ENCODE peak calls at places on chromosome 14, in ten cellular contexts. One of them, this sample, is unnamed.

GRCh38 chr14:50542941-50543418 is 10.6 kb upstream of the MAP4K5 start:
- DNase-seq in A549: peak
- DNase-seq in thoracic aorta: no peak
- DNase-seq in breast epithelium: no peak
- DNase-seq in upper lobe of right lung: no peak
- DNase-seq in CD8-positive, alpha-beta memory T cell: no peak
- DNase-seq in cardiac muscle cell: peak
- DNase-seq in hepatocyte: peak
- DNase-seq in A673: peak
- DNase-seq in mammary epithelial cell: peak
- DNase-seq in this sample: peak

GRCh38 chr14:79369359-79370332 is 841.7 kb downstream of the DIO2 start:
- DNase-seq in A549: peak
- DNase-seq in CD8-positive, alpha-beta memory T cell: no peak
- DNase-seq in breast epithelium: no peak
- DNase-seq in cardiac muscle cell: peak
- DNase-seq in thoracic aorta: no peak
- DNase-seq in A673: peak
- DNase-seq in upper lobe of right lung: no peak
- DNase-seq in hepatocyte: peak
- DNase-seq in mammary epithelial cell: peak
- DNase-seq in this sample: no peak

GRCh38 chr14:22314183-22314820 is 274.7 kb downstream of the DAD1 start:
- DNase-seq in hepatocyte: peak
- DNase-seq in thoracic aorta: no peak
- DNase-seq in mammary epithelial cell: peak
- DNase-seq in A549: peak
- DNase-seq in CD8-positive, alpha-beta memory T cell: no peak
- DNase-seq in breast epithelium: no peak
- DNase-seq in upper lobe of right lung: no peak
- DNase-seq in A673: peak
- DNase-seq in cardiac muscle cell: peak
- DNase-seq in this sample: peak

GRCh38 chr14:70714055-70714550 is 72.4 kb downstream of the TTC9 start:
- DNase-seq in upper lobe of right lung: no peak
- DNase-seq in A673: peak
- DNase-seq in hepatocyte: peak
- DNase-seq in breast epithelium: no peak
- DNase-seq in CD8-positive, alpha-beta memory T cell: peak
- DNase-seq in A549: peak
- DNase-seq in cardiac muscle cell: peak
- DNase-seq in thoracic aorta: no peak
- DNase-seq in mammary epithelial cell: peak
- DNase-seq in this sample: peak

GRCh38 chr14:52949711-52950409 is 990 bp downstream of the FERMT2 start:
- DNase-seq in CD8-positive, alpha-beta memory T cell: no peak
- DNase-seq in cardiac muscle cell: peak
- DNase-seq in breast epithelium: no peak
- DNase-seq in mammary epithelial cell: peak
- DNase-seq in A549: peak
- DNase-seq in hepatocyte: peak
- DNase-seq in A673: peak
- DNase-seq in upper lobe of right lung: no peak
- DNase-seq in thoracic aorta: no peak
- DNase-seq in this sample: no peak

GRCh38 chr14:75070383-75070782 is 942 bp downstream of the ZC2HC1C start:
- DNase-seq in upper lobe of right lung: no peak
- DNase-seq in CD8-positive, alpha-beta memory T cell: no peak
- DNase-seq in breast epithelium: peak
- DNase-seq in mammary epithelial cell: no peak
- DNase-seq in thoracic aorta: no peak
- DNase-seq in cardiac muscle cell: no peak
- DNase-seq in hepatocyte: no peak
- DNase-seq in A673: no peak
- DNase-seq in A549: no peak
- DNase-seq in this sample: no peak

GRCh38 chr14:33062881-33063280 is 124.2 kb downstream of the NPAS3 start:
- DNase-seq in hepatocyte: no peak
- DNase-seq in A673: peak
- DNase-seq in breast epithelium: no peak
- DNase-seq in upper lobe of right lung: no peak
- DNase-seq in CD8-positive, alpha-beta memory T cell: no peak
- DNase-seq in mammary epithelial cell: peak
- DNase-seq in thoracic aorta: no peak
- DNase-seq in cardiac muscle cell: peak
- DNase-seq in A549: no peak
- DNase-seq in this sample: no peak

GRCh38 chr14:23483216-23483854 is 13.8 kb downstream of the NGDN start:
- DNase-seq in cardiac muscle cell: peak
- DNase-seq in CD8-positive, alpha-beta memory T cell: no peak
- DNase-seq in A673: peak
- DNase-seq in mammary epithelial cell: no peak
- DNase-seq in thoracic aorta: no peak
- DNase-seq in breast epithelium: no peak
- DNase-seq in upper lobe of right lung: no peak
- DNase-seq in A549: peak
- DNase-seq in hepatocyte: peak
- DNase-seq in this sample: peak

DNA sequence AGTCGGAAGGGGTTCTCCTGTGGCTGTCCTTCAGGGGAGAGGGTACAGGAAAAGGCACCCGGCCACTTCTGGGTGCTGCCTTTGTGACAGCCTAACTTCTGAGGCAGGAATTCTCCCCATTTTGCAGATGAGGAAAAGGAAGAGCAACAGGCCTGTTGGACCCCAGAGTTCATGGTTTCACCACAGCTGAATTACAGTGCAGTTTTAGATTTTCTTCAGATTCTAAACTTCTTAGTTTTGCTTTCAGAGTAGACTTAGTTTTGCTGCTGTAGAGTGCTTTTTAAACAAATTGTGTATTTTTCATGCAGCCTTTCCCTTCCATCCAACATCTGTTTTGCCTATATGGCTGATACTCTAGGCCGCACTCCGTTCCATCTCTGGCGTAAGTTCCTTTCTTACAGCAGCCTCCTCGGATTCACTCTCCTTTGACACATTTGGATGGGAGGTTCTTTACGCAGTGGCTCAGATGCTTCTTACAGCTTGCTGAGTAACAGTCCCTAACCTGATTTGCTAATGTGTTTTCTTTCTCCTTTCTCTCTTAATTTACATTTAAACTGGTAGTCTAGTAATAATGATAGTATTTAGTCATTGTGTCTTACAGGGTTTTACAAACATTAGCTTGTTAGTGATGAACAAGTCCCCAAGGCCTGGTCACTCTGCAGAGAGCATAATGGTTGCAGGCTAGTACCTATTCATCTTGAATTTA is 7.8 kb downstream of the TRAF3 start:
- DNase-seq in A549: no peak
- DNase-seq in cardiac muscle cell: no peak
- DNase-seq in mammary epithelial cell: no peak
- DNase-seq in thoracic aorta: no peak
- DNase-seq in CD8-positive, alpha-beta memory T cell: no peak
- DNase-seq in breast epithelium: no peak
- DNase-seq in hepatocyte: no peak
- DNase-seq in A673: no peak
- DNase-seq in upper lobe of right lung: no peak
- DNase-seq in this sample: no peak
- H3K27ac ChIP-seq in A549: no peak
- H3K27ac ChIP-seq in cardiac muscle cell: no peak
- H3K27ac ChIP-seq in mammary epithelial cell: no peak
- H3K27ac ChIP-seq in thoracic aorta: no peak
- H3K27ac ChIP-seq in CD8-positive, alpha-beta memory T cell: no peak
- H3K27ac ChIP-seq in breast epithelium: no peak
- H3K27ac ChIP-seq in hepatocyte: no peak
- H3K27ac ChIP-seq in A673: peak
- H3K27ac ChIP-seq in upper lobe of right lung: no peak
- H3K27ac ChIP-seq in this sample: no peak

GRCh38 chr14:81402123-81402495 is 2.0 kb upstream of the STON2 start:
- DNase-seq in breast epithelium: no peak
- DNase-seq in hepatocyte: no peak
- DNase-seq in A549: no peak
- DNase-seq in mammary epithelial cell: peak
- DNase-seq in A673: no peak
- DNase-seq in thoracic aorta: no peak
- DNase-seq in cardiac muscle cell: peak
- DNase-seq in CD8-positive, alpha-beta memory T cell: no peak
- DNase-seq in upper lobe of right lung: no peak
- DNase-seq in this sample: no peak

GRCh38 chr14:81398196-81398891 is 1.8 kb downstream of the STON2 start:
- DNase-seq in CD8-positive, alpha-beta memory T cell: no peak
- DNase-seq in thoracic aorta: no peak
- DNase-seq in upper lobe of right lung: no peak
- DNase-seq in cardiac muscle cell: no peak
- DNase-seq in breast epithelium: no peak
- DNase-seq in mammary epithelial cell: peak
- DNase-seq in A549: no peak
- DNase-seq in hepatocyte: no peak
- DNase-seq in A673: no peak
- DNase-seq in this sample: no peak

GRCh38 chr14:81401420-81402122 is 1.4 kb upstream of the STON2 start:
- DNase-seq in breast epithelium: no peak
- DNase-seq in hepatocyte: no peak
- DNase-seq in A549: peak
- DNase-seq in cardiac muscle cell: peak
- DNase-seq in A673: no peak
- DNase-seq in mammary epithelial cell: peak
- DNase-seq in thoracic aorta: no peak
- DNase-seq in upper lobe of right lung: no peak
- DNase-seq in CD8-positive, alpha-beta memory T cell: no peak
- DNase-seq in this sample: no peak

GRCh38 chr14:81400852-81401251 is 728 bp upstream of the STON2 start:
- DNase-seq in A673: peak
- DNase-seq in thoracic aorta: peak
- DNase-seq in mammary epithelial cell: peak
- DNase-seq in breast epithelium: peak
- DNase-seq in cardiac muscle cell: peak
- DNase-seq in hepatocyte: peak
- DNase-seq in upper lobe of right lung: no peak
- DNase-seq in CD8-positive, alpha-beta memory T cell: no peak
- DNase-seq in A549: peak
- DNase-seq in this sample: no peak

GRCh38 chr14:81400202-81400678 is at the start of gene STON2:
- DNase-seq in CD8-positive, alpha-beta memory T cell: no peak
- DNase-seq in mammary epithelial cell: peak
- DNase-seq in cardiac muscle cell: peak
- DNase-seq in thoracic aorta: no peak
- DNase-seq in breast epithelium: peak
- DNase-seq in A549: peak
- DNase-seq in hepatocyte: no peak
- DNase-seq in A673: peak
- DNase-seq in upper lobe of right lung: no peak
- DNase-seq in this sample: peak
- H3K27ac ChIP-seq in CD8-positive, alpha-beta memory T cell: no peak
- H3K27ac ChIP-seq in mammary epithelial cell: peak
- H3K27ac ChIP-seq in cardiac muscle cell: no peak
- H3K27ac ChIP-seq in thoracic aorta: no peak
- H3K27ac ChIP-seq in breast epithelium: peak
- H3K27ac ChIP-seq in A549: peak
- H3K27ac ChIP-seq in hepatocyte: peak
- H3K27ac ChIP-seq in A673: peak
- H3K27ac ChIP-seq in upper lobe of right lung: peak
- H3K27ac ChIP-seq in this sample: no peak

GRCh38 chr14:68932686-68933085 is 46.4 kb downstream of the ACTN1 start:
- DNase-seq in A673: no peak
- DNase-seq in thoracic aorta: no peak
- DNase-seq in upper lobe of right lung: no peak
- DNase-seq in cardiac muscle cell: no peak
- DNase-seq in mammary epithelial cell: no peak
- DNase-seq in CD8-positive, alpha-beta memory T cell: no peak
- DNase-seq in breast epithelium: no peak
- DNase-seq in A549: no peak
- DNase-seq in hepatocyte: no peak
- DNase-seq in this sample: no peak

GRCh38 chr14:68931063-68931462 is 48.0 kb downstream of the ACTN1 start:
- DNase-seq in thoracic aorta: no peak
- DNase-seq in upper lobe of right lung: no peak
- DNase-seq in cardiac muscle cell: no peak
- DNase-seq in mammary epithelial cell: no peak
- DNase-seq in A549: no peak
- DNase-seq in A673: no peak
- DNase-seq in CD8-positive, alpha-beta memory T cell: no peak
- DNase-seq in breast epithelium: no peak
- DNase-seq in hepatocyte: no peak
- DNase-seq in this sample: no peak

GRCh38 chr14:68932219-68932618 is 46.9 kb downstream of the ACTN1 start:
- DNase-seq in A549: no peak
- DNase-seq in mammary epithelial cell: no peak
- DNase-seq in A673: no peak
- DNase-seq in cardiac muscle cell: no peak
- DNase-seq in breast epithelium: no peak
- DNase-seq in upper lobe of right lung: no peak
- DNase-seq in hepatocyte: no peak
- DNase-seq in CD8-positive, alpha-beta memory T cell: no peak
- DNase-seq in thoracic aorta: no peak
- DNase-seq in this sample: no peak

GRCh38 chr14:68929623-68930307 is 49.3 kb downstream of the ACTN1 start:
- DNase-seq in mammary epithelial cell: no peak
- DNase-seq in CD8-positive, alpha-beta memory T cell: no peak
- DNase-seq in A549: no peak
- DNase-seq in breast epithelium: no peak
- DNase-seq in upper lobe of right lung: no peak
- DNase-seq in A673: no peak
- DNase-seq in hepatocyte: no peak
- DNase-seq in thoracic aorta: no peak
- DNase-seq in cardiac muscle cell: no peak
- DNase-seq in this sample: no peak

GRCh38 chr14:68931474-68932051 is 47.5 kb downstream of the ACTN1 start:
- DNase-seq in CD8-positive, alpha-beta memory T cell: no peak
- DNase-seq in breast epithelium: no peak
- DNase-seq in mammary epithelial cell: no peak
- DNase-seq in hepatocyte: no peak
- DNase-seq in A549: no peak
- DNase-seq in A673: no peak
- DNase-seq in upper lobe of right lung: no peak
- DNase-seq in thoracic aorta: no peak
- DNase-seq in cardiac muscle cell: no peak
- DNase-seq in this sample: no peak
- H3K27ac ChIP-seq in CD8-positive, alpha-beta memory T cell: no peak
- H3K27ac ChIP-seq in breast epithelium: peak
- H3K27ac ChIP-seq in mammary epithelial cell: no peak
- H3K27ac ChIP-seq in hepatocyte: no peak
- H3K27ac ChIP-seq in A549: no peak
- H3K27ac ChIP-seq in A673: no peak
- H3K27ac ChIP-seq in upper lobe of right lung: no peak
- H3K27ac ChIP-seq in thoracic aorta: peak
- H3K27ac ChIP-seq in cardiac muscle cell: peak
- H3K27ac ChIP-seq in this sample: no peak

GRCh38 chr14:68362841-68363240 is 430.0 kb downstream of the ZFP36L1 start:
- DNase-seq in CD8-positive, alpha-beta memory T cell: no peak
- DNase-seq in mammary epithelial cell: no peak
- DNase-seq in cardiac muscle cell: no peak
- DNase-seq in thoracic aorta: no peak
- DNase-seq in hepatocyte: no peak
- DNase-seq in breast epithelium: no peak
- DNase-seq in A549: no peak
- DNase-seq in upper lobe of right lung: no peak
- DNase-seq in A673: no peak
- DNase-seq in this sample: no peak

GRCh38 chr14:68365228-68365627 is 427.6 kb downstream of the ZFP36L1 start:
- DNase-seq in thoracic aorta: no peak
- DNase-seq in mammary epithelial cell: peak
- DNase-seq in cardiac muscle cell: peak
- DNase-seq in A673: no peak
- DNase-seq in A549: no peak
- DNase-seq in upper lobe of right lung: no peak
- DNase-seq in breast epithelium: no peak
- DNase-seq in CD8-positive, alpha-beta memory T cell: no peak
- DNase-seq in hepatocyte: no peak
- DNase-seq in this sample: no peak

GRCh38 chr14:68363401-68363800 is 429.5 kb downstream of the ZFP36L1 start:
- DNase-seq in A673: no peak
- DNase-seq in A549: no peak
- DNase-seq in thoracic aorta: no peak
- DNase-seq in hepatocyte: no peak
- DNase-seq in upper lobe of right lung: no peak
- DNase-seq in CD8-positive, alpha-beta memory T cell: no peak
- DNase-seq in mammary epithelial cell: no peak
- DNase-seq in cardiac muscle cell: no peak
- DNase-seq in breast epithelium: no peak
- DNase-seq in this sample: no peak

GRCh38 chr14:68364823-68365222 is 428.0 kb downstream of the ZFP36L1 start:
- DNase-seq in mammary epithelial cell: no peak
- DNase-seq in upper lobe of right lung: no peak
- DNase-seq in breast epithelium: peak
- DNase-seq in thoracic aorta: no peak
- DNase-seq in cardiac muscle cell: no peak
- DNase-seq in CD8-positive, alpha-beta memory T cell: no peak
- DNase-seq in hepatocyte: no peak
- DNase-seq in A549: no peak
- DNase-seq in A673: no peak
- DNase-seq in this sample: no peak

GRCh38 chr14:68363841-68364711 is 428.8 kb downstream of the ZFP36L1 start:
- DNase-seq in A673: peak
- DNase-seq in hepatocyte: peak
- DNase-seq in CD8-positive, alpha-beta memory T cell: no peak
- DNase-seq in thoracic aorta: no peak
- DNase-seq in breast epithelium: no peak
- DNase-seq in A549: no peak
- DNase-seq in upper lobe of right lung: peak
- DNase-seq in mammary epithelial cell: no peak
- DNase-seq in cardiac muscle cell: peak
- DNase-seq in this sample: no peak
- H3K27ac ChIP-seq in A673: no peak
- H3K27ac ChIP-seq in hepatocyte: peak
- H3K27ac ChIP-seq in CD8-positive, alpha-beta memory T cell: no peak
- H3K27ac ChIP-seq in thoracic aorta: peak
- H3K27ac ChIP-seq in breast epithelium: peak
- H3K27ac ChIP-seq in A549: peak
- H3K27ac ChIP-seq in upper lobe of right lung: peak
- H3K27ac ChIP-seq in mammary epithelial cell: no peak
- H3K27ac ChIP-seq in cardiac muscle cell: peak
- H3K27ac ChIP-seq in this sample: no peak

This sample was measured in small intestine.